ENCODE peak calls at places on chromosomes 13 and 19, in six cellular contexts. S, G, L, N, Q and P are unnamed samples.

GRCh38 chr19:45934551-45935230 is 20.1 kb upstream of the NANOS2 start:
- DNase-seq in Q (no peak), N (no peak), G (no peak), L (no peak), S (no peak), P (no peak)

GRCh38 chr13:76385606-76386005 is 500.6 kb downstream of the KCTD12 start:
- DNase-seq in Q (no peak), G (no peak), S (no peak), N (no peak), L (peak; percentile 17), P (no peak)

GRCh38 chr19:11538232-11539036 is at the start of gene CNN1:
- DNase-seq in Q (peak; percentile 41), N (peak; percentile 81), L (peak; percentile 39), S (peak; percentile 91), G (no peak), P (no peak)

GRCh38 chr13:53028063-53028462 is 550 bp upstream of the OLFM4 start:
- DNase-seq in G (no peak), S (no peak), L (no peak), N (no peak), Q (no peak), P (no peak)

GRCh38 chr19:3516675-3517207 is 10.6 kb downstream of the FZR1 start:
- DNase-seq in L (no peak), S (no peak), Q (no peak), N (no peak), G (no peak), P (no peak)

GRCh38 chr13:83508905-83509304 is 373.4 kb downstream of the SLITRK1 start:
- DNase-seq in G (no peak), L (no peak), Q (no peak), N (no peak), S (no peak), P (no peak)

GRCh38 chr13:71867101-71867814 is at the start of gene DACH1:
- DNase-seq in L (peak; percentile 83), G (no peak), S (peak; percentile 36), Q (peak; percentile 13), N (peak; percentile 58), P (no peak)

GRCh38 chr19:28963481-28964245 is 249.3 kb downstream of the UQCRFS1 start:
- DNase-seq in L (no peak), G (no peak), S (no peak), N (no peak), Q (no peak), P (no peak)

GRCh38 chr19:1360818-1361461 is 22.8 kb upstream of the NDUFS7 start:
- DNase-seq in G (no peak), S (peak; percentile 95), N (peak; percentile 49), Q (peak; percentile 81), L (peak; percentile 77), P (no peak)

GRCh38 chr13:50720856-50721663 is 122.4 kb downstream of the DLEU7 start:
- DNase-seq in L (no peak), Q (no peak), S (no peak), G (no peak), N (no peak), P (no peak)

GRCh38 chr13:21683034-21683733 is 12.3 kb downstream of the FGF9 start:
- DNase-seq in S (no peak), G (no peak), L (peak; percentile 54), N (peak; percentile 29), Q (peak; percentile 26), P (no peak)

GRCh38 chr13:44989071-44989889 is at the start of the genes GPALPP1 and NUFIP1:
- DNase-seq in S (peak; percentile 94), Q (peak; percentile 94), L (peak; percentile 95), G (peak; percentile 92), N (peak; percentile 97), P (peak; percentile 92)

GRCh38 chr19:37654118-37654517 is 1.1 kb downstream of the ZFP30 start:
- DNase-seq in N (no peak), S (no peak), G (peak; percentile 15), L (no peak), Q (no peak), P (no peak)

GRCh38 chr19:15288146-15288963 is 44.0 kb downstream of the BRD4 start:
- DNase-seq in G (no peak), S (no peak), N (no peak), Q (no peak), L (no peak), P (no peak)

GRCh38 chr19:17965370-17966114 is 1.4 kb upstream of the KCNN1 start:
- DNase-seq in G (no peak), N (no peak), L (no peak), Q (no peak), S (no peak), P (no peak)

GRCh38 chr19:48543121-48543710 is 8.8 kb upstream of the SULT2B1 start:
- DNase-seq in G (peak; percentile 69), N (peak; percentile 10), L (peak; percentile 11), S (no peak), Q (peak; percentile 32), P (peak; percentile 96)

GRCh38 chr13:29454931-29455481 is 140.5 kb downstream of the SLC7A1 start:
- DNase-seq in L (peak; percentile 10), N (no peak), S (no peak), G (peak; percentile 4), Q (no peak), P (peak; percentile 65)

GRCh38 chr19:46717716-46718143 is 816 bp upstream of the PRKD2 start:
- DNase-seq in L (no peak), N (no peak), G (no peak), S (no peak), Q (no peak), P (no peak)

GRCh38 chr13:20969182-20969581 is 66.6 kb upstream of the XPO4 start:
- DNase-seq in S (no peak), N (peak; percentile 45), L (peak; percentile 52), G (no peak), Q (no peak), P (no peak)

GRCh38 chr19:3398114-3398899 is 31.9 kb downstream of the NFIC start:
- DNase-seq in G (no peak), N (no peak), L (peak; percentile 55), S (peak; percentile 86), Q (peak; percentile 70), P (no peak)

GRCh38 chr13:76048675-76049396 is 412.7 kb downstream of the LMO7 start:
- DNase-seq in S (no peak), G (no peak), Q (no peak), N (no peak), L (peak; percentile 13), P (no peak)

GRCh38 chr13:31101511-31102170 is 60.1 kb downstream of the HSPH1 start:
- DNase-seq in S (no peak), N (no peak), G (no peak), Q (no peak), L (no peak), P (no peak)

GRCh38 chr13:73162912-73163911 is 104.4 kb downstream of the KLF5 start:
- DNase-seq in Q (no peak), S (no peak), N (no peak), L (no peak), G (peak; percentile 19), P (peak; percentile 83)

GRCh38 chr19:21256722-21257121 is 72.5 kb downstream of the ZNF708 start:
- DNase-seq in S (no peak), Q (no peak), L (no peak), N (peak; percentile 4), G (peak; percentile 20), P (no peak)

GRCh38 chr13:112066624-112067004 is 335 bp upstream of the SOX1 start:
- DNase-seq in N (no peak), S (no peak), L (peak; percentile 38), G (no peak), Q (peak; percentile 38), P (no peak)

GRCh38 chr19:19224852-19225494 is 13.2 kb downstream of the NCAN start:
- DNase-seq in G (peak; percentile 92), S (peak; percentile 69), Q (peak; percentile 60), L (peak; percentile 59), N (peak; percentile 45), P (peak; percentile 76)

GRCh38 chr19:39506598-39506943 is 7.8 kb downstream of the DLL3 start:
- DNase-seq in G (no peak), N (no peak), S (no peak), L (no peak), Q (no peak), P (no peak)
- H3K4me3 ChIP-seq in G (peak overlapping the region; percentile 66), N (peak overlapping the region; percentile 59), S (no peak overlapping the region), L (no peak overlapping the region), Q (peak overlapping the region; percentile 58), P (peak overlapping the region; percentile 48)

DNA sequence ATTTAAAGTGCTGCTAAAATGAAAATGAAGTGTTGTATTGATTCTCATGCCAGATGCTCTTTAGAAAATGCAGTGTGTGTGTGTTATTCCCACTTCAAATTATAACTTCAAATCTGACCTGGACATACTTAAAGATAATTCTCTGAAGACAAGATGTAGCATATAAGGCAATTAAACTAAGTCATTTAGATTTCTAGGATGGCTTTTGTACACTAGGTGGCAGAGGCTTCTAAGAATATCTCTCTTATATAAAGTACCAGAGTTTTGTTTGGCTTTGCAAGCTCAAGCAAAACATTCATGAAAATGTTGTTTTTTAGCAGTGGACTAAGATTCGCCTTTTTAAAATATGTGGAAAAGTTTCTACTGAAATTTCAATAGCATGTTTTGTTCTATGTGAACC is 407.2 kb downstream of the GPC5 start:
- DNase-seq in N (no peak), L (peak; percentile 16), S (no peak), G (no peak), Q (no peak), P (no peak)
- TF ChIP-seq CTCF in N (peak; percentile 24), L (peak; percentile 37), S (no peak), G (no peak), Q (no peak), P (no peak)

GRCh38 chr13:80115616-80116015 is 225.3 kb downstream of the SPRY2 start:
- DNase-seq in S (no peak), N (no peak), G (no peak), Q (no peak), L (no peak), P (no peak)
- H3K4me3 ChIP-seq in S (no peak overlapping the region), N (no peak overlapping the region), G (no peak overlapping the region), Q (no peak overlapping the region), L (no peak overlapping the region), P (no peak overlapping the region)

GRCh38 chr13:49421391-49421790 is 22.5 kb downstream of the CAB39L start:
- DNase-seq in G (no peak), N (no peak), S (no peak), Q (no peak), L (no peak), P (no peak)
- TF ChIP-seq CTCF in G (no peak), N (peak; percentile 17), S (no peak), Q (no peak), L (no peak), P (no peak)

GRCh38 chr13:48235814-48236135 is 2.8 kb downstream of the ITM2B start:
- DNase-seq in L (no peak), Q (no peak), N (no peak), G (no peak), S (no peak), P (no peak)

GRCh38 chr13:48233097-48233885 is at the start of gene ITM2B:
- DNase-seq in N (peak; percentile 51), L (peak; percentile 69), G (peak; percentile 32), S (peak; percentile 90), Q (peak; percentile 78), P (peak; percentile 51)

GRCh38 chr13:48233886-48234488 is 981 bp downstream of the ITM2B start:
- DNase-seq in G (no peak), L (peak; percentile 75), Q (no peak), N (no peak), S (peak; percentile 38), P (no peak)

GRCh38 chr13:48235100-48235813 is 2.3 kb downstream of the ITM2B start:
- DNase-seq in N (no peak), L (peak; percentile 42), G (no peak), Q (no peak), S (no peak), P (peak; percentile 39)

GRCh38 chr13:48234652-48235099 is 1.7 kb downstream of the ITM2B start:
- DNase-seq in Q (no peak), S (no peak), L (no peak), G (no peak), N (no peak), P (no peak)
- H3K4me3 ChIP-seq in Q (peak overlapping the region; percentile 97), S (peak overlapping the region; percentile 97), L (peak overlapping the region; percentile 98), G (peak overlapping the region; percentile 87), N (peak overlapping the region; percentile 95), P (peak overlapping the region; percentile 15)